ENCODE peak calls at places on chromosomes 13 and 19, in eight cellular contexts. Z is iPS-NIHi11; X is T47D; D is A549; M is activated CD4-positive, alpha-beta T cell treated with anti-CD3 and anti-CD28 coated beads for 1 hour; K is AG08395; P is neural progenitor cell; C is stimulated activated CD4-positive, alpha-beta T cell treated with anti-CD3 and anti-CD28 coated beads, Interleukin-2, amount 100 ng/mL, for 48 hours. H is an unnamed sample.

GRCh38 chr19:57905258-57905657 is 11.1 kb downstream of the ZNF417 start:
- DNase-seq in M (no peak), Z (no peak), D (no peak), X (no peak), C (no peak), P (no peak), K (no peak), H (no peak)

GRCh38 chr13:62085832-62086231 is 670.2 kb upstream of the PCDH20 start:
- DNase-seq in D (no peak), P (no peak), C (no peak), X (no peak), K (no peak), Z (no peak), M (no peak), H (no peak)

GRCh38 chr19:17232258-17232657 is 6.2 kb downstream of the OCEL1 start:
- DNase-seq in K (no peak), Z (no peak), C (no peak), X (no peak), M (no peak), P (no peak), D (no peak), H (no peak)

GRCh38 chr19:16927883-16928282 is 39.1 kb downstream of the F2RL3 start:
- DNase-seq in P (no peak), X (no peak), K (no peak), M (no peak), Z (peak; percentile 2), D (no peak), C (no peak), H (no peak)

GRCh38 chr13:113043931-113044330 is 61.7 kb upstream of the F7 start:
- DNase-seq in D (no peak), C (no peak), K (no peak), P (no peak), M (no peak), X (no peak), Z (no peak), H (no peak)

GRCh38 chr19:38718747-38719543 is 25.3 kb downstream of the CAPN12 start:
- DNase-seq in M (no peak), C (no peak), Z (peak; percentile 82), D (no peak), X (no peak), P (peak; percentile 44), K (peak; percentile 64), H (peak; percentile 86)

GRCh38 chr19:18906605-18907519 is 10.9 kb upstream of the CERS1 start:
- DNase-seq in Z (no peak), M (no peak), X (no peak), K (no peak), D (no peak), C (no peak), P (no peak), H (no peak)

GRCh38 chr19:5130371-5131030 is 161.6 kb downstream of the KDM4B start:
- DNase-seq in Z (no peak), X (no peak), M (peak; percentile 31), P (no peak), C (no peak), K (no peak), D (no peak), H (no peak)

GRCh38 chr13:73335226-73335625 is 276.4 kb downstream of the KLF5 start:
- DNase-seq in Z (no peak), K (no peak), P (no peak), D (peak; percentile 45), M (no peak), X (no peak), C (no peak), H (no peak)

GRCh38 chr19:51371186-51371690 is 1.2 kb downstream of the NKG7 start:
- DNase-seq in M (no peak), Z (no peak), P (no peak), X (no peak), K (no peak), D (no peak), C (no peak), H (no peak)

GRCh38 chr13:33004454-33004853 is 11.8 kb upstream of the KL start:
- DNase-seq in X (peak; percentile 10), D (no peak), M (no peak), C (no peak), P (no peak), K (no peak), Z (peak; percentile 25), H (no peak)

GRCh38 chr13:60329221-60329983 is 67.6 kb upstream of the TDRD3 start:
- DNase-seq in K (peak; percentile 29), M (no peak), D (no peak), Z (peak; percentile 64), P (peak; percentile 77), C (no peak), X (peak; percentile 62), H (no peak)

GRCh38 chr19:32154418-32154817 is 191.0 kb upstream of the ZNF507 start:
- DNase-seq in D (no peak), P (no peak), Z (no peak), X (no peak), K (no peak), C (no peak), M (no peak), H (no peak)

GRCh38 chr19:49681830-49682229 is 4.8 kb downstream of the PRMT1 start:
- DNase-seq in M (no peak), X (no peak), C (no peak), Z (no peak), P (no peak), D (no peak), K (no peak), H (no peak)

GRCh38 chr13:109274188-109274821 is 512.1 kb downstream of the IRS2 start:
- DNase-seq in M (no peak), C (no peak), X (no peak), Z (peak; percentile 61), P (peak; percentile 89), D (no peak), K (peak; percentile 72), H (no peak)

GRCh38 chr13:32840840-32841713 is 175.1 kb upstream of the KL start:
- DNase-seq in P (no peak), M (no peak), C (no peak), X (no peak), D (no peak), Z (no peak), K (no peak), H (no peak)

GRCh38 chr19:48121909-48122371 is 11.3 kb upstream of the PLA2G4C start:
- DNase-seq in P (no peak), M (no peak), C (no peak), K (no peak), Z (no peak), D (no peak), X (no peak), H (no peak)

GRCh38 chr13:111080642-111081041 is 34.5 kb upstream of the ARHGEF7 start:
- DNase-seq in P (peak; percentile 24), X (no peak), K (no peak), D (no peak), M (no peak), C (no peak), Z (no peak), H (no peak)

GRCh38 chr19:412356-413355 is 3.7 kb upstream of the C2CD4C start:
- DNase-seq in K (no peak), M (no peak), X (peak; percentile 53), Z (peak; percentile 78), C (no peak), D (no peak), P (peak; percentile 82), H (no peak)

GRCh38 chr13:106306748-106307277 is 228.6 kb downstream of the EFNB2 start:
- DNase-seq in M (no peak), D (no peak), X (no peak), C (no peak), K (no peak), Z (no peak), P (no peak), H (no peak)

GRCh38 chr19:18879579-18880373 is 16.2 kb downstream of the CERS1 start:
- DNase-seq in K (no peak), D (no peak), M (no peak), P (peak; percentile 36), X (peak; percentile 96), C (no peak), Z (peak; percentile 85), H (no peak)

GRCh38 chr19:46856062-46857022 is 4.5 kb upstream of the ARHGAP35 start:
- DNase-seq in Z (peak; percentile 88), D (peak; percentile 99), X (peak; percentile 94), P (peak; percentile 97), C (peak; percentile 85), M (peak; percentile 87), K (peak; percentile 96), H (peak; percentile 79)

GRCh38 chr13:98977568-98978270 is at the start of gene DOCK9:
- DNase-seq in M (no peak), Z (peak; percentile 64), C (no peak), K (peak; percentile 70), D (no peak), X (no peak), P (peak; percentile 67), H (peak; percentile 72)

GRCh38 chr19:46963093-46963734 is 56.4 kb upstream of the NPAS1 start:
- DNase-seq in C (no peak), K (peak; percentile 80), P (no peak), Z (no peak), D (no peak), X (no peak), M (no peak), H (no peak)

GRCh38 chr13:68987585-68987984 is 1120.0 kb upstream of the ATXN8OS start:
- DNase-seq in X (no peak), D (no peak), M (no peak), K (no peak), Z (no peak), P (no peak), C (no peak), H (no peak)

GRCh38 chr19:39878398-39878797 is 32.2 kb upstream of the FBL start:
- DNase-seq in Z (no peak), K (no peak), X (no peak), M (no peak), D (no peak), P (no peak), C (no peak), H (no peak)

GRCh38 chr19:17164644-17165043 is 50.5 kb upstream of the USE1 start:
- DNase-seq in M (no peak), X (no peak), Z (no peak), P (no peak), D (no peak), K (no peak), C (no peak), H (no peak)

GRCh38 chr19:33740811-33741396 is 55.8 kb upstream of the KCTD15 start:
- DNase-seq in X (peak; percentile 73), M (no peak), C (peak; percentile 2), K (peak; percentile 20), Z (peak; percentile 86), P (peak; percentile 90), D (peak; percentile 54), H (no peak)

GRCh38 chr13:110520431-110521295 is 40.9 kb downstream of the RAB20 start:
- DNase-seq in D (no peak), P (no peak), K (peak; percentile 82), C (no peak), Z (no peak), X (no peak), M (no peak), H (peak; percentile 95)